ENCODE peak calls at places on chromosomes 2 and 18, in nine cellular contexts. L is endothelial cell, J is NCI-H774, C is NCI-H1436, X is choroid plexus epithelial cell, T is heart left ventricle, A is AG09309, W is ureter, K is fibroblast of the aortic adventitia. R is an unnamed sample.

GRCh38 chr18:2657788-2658458 is 2.4 kb downstream of the SMCHD1 start:
- DNase-seq in X (peak), T (no peak), L (no peak), W (no peak), K (peak), J (peak), C (no peak), A (peak), R (no peak)

GRCh38 chr2:72147303-72147970 is at the start of gene CYP26B1:
- DNase-seq in W (no peak), J (no peak), A (no peak), X (no peak), L (peak), T (peak), K (no peak), C (no peak), R (peak)

GRCh38 chr2:11481789-11482472 is 16.0 kb upstream of the E2F6 start:
- DNase-seq in T (no peak), C (no peak), A (no peak), J (no peak), K (no peak), X (no peak), W (no peak), L (no peak), R (no peak)

GRCh38 chr2:119548516-119549120 is 4.4 kb downstream of the CFAP221 start:
- DNase-seq in K (no peak), W (no peak), J (no peak), L (no peak), X (no peak), A (no peak), T (no peak), C (no peak), R (no peak)

GRCh38 chr18:24333116-24333515 is 64.5 kb downstream of the OSBPL1A start:
- DNase-seq in X (no peak), A (no peak), T (no peak), L (no peak), J (no peak), C (no peak), K (no peak), W (no peak), R (no peak)

GRCh38 chr2:108607706-108608301 is 73.5 kb downstream of the LIMS1 start:
- DNase-seq in T (peak), X (peak), L (peak), K (peak), W (no peak), J (peak), A (no peak), C (peak), R (no peak)

GRCh38 chr2:196245746-196246145 is 74.4 kb upstream of the STK17B start:
- DNase-seq in L (no peak), K (peak), C (no peak), T (no peak), W (no peak), X (no peak), A (no peak), J (no peak), R (no peak)

GRCh38 chr2:24815171-24815570 is 21.9 kb downstream of the CENPO start:
- DNase-seq in J (no peak), T (no peak), W (peak), X (no peak), L (no peak), K (no peak), A (no peak), C (no peak), R (no peak)

GRCh38 chr2:111909079-111909478 is 10.7 kb downstream of the MERTK start:
- DNase-seq in W (no peak), L (no peak), C (no peak), J (no peak), X (no peak), K (no peak), T (no peak), A (no peak), R (no peak)

GRCh38 chr2:95238131-95238530 is 30.8 kb downstream of the ZNF892 start:
- DNase-seq in A (no peak), J (no peak), T (no peak), X (no peak), L (no peak), C (no peak), K (no peak), W (no peak), R (no peak)

GRCh38 chr2:39541011-39541930 is 104.2 kb upstream of the MAP4K3 start:
- DNase-seq in A (no peak), J (no peak), W (no peak), K (no peak), C (no peak), X (no peak), L (no peak), T (no peak), R (no peak)

GRCh38 chr2:196649202-196649601 is 9.7 kb downstream of the CCDC150 start:
- DNase-seq in T (no peak), W (no peak), K (no peak), X (no peak), L (no peak), A (no peak), J (no peak), C (no peak), R (no peak)

GRCh38 chr2:57497489-57498096 is 549.0 kb upstream of the VRK2 start:
- DNase-seq in K (peak), A (peak), T (peak), W (no peak), X (peak), L (peak), J (peak), C (peak), R (peak)

GRCh38 chr2:11342561-11343343 is 1.7 kb downstream of the ROCK2 start:
- DNase-seq in L (no peak), C (no peak), J (peak), W (no peak), X (peak), T (no peak), A (no peak), K (peak), R (peak)

GRCh38 chr2:218585541-218585940 is 16.9 kb downstream of the CNOT9 start:
- DNase-seq in J (no peak), C (no peak), T (no peak), W (no peak), A (no peak), L (no peak), K (no peak), X (no peak), R (no peak)

GRCh38 chr2:239307921-239308620 is 92.7 kb downstream of the HDAC4 start:
- DNase-seq in J (no peak), W (no peak), X (no peak), K (no peak), L (no peak), A (no peak), T (no peak), C (no peak), R (no peak)

GRCh38 chr2:193743089-193743488 is 1548.4 kb upstream of the TMEFF2 start:
- DNase-seq in A (no peak), L (no peak), W (no peak), C (peak), K (no peak), X (no peak), T (no peak), J (peak), R (no peak)

R was measured in lung.